ENCODE peak calls at places on chromosomes 16 and 17, in five cellular contexts. V, K, H, F and A are unnamed samples.

GRCh38 chr16:84391151-84391873 is 23.0 kb downstream of the ATP2C2 start:
- DNase-seq in V (no peak), K (no peak), H (no peak), F (no peak), A (no peak)

GRCh38 chr17:59024916-59025315 is 81.8 kb downstream of the TRIM37 start:
- DNase-seq in V (no peak), K (no peak), H (no peak), F (no peak), A (no peak)

GRCh38 chr16:13036600-13036999 is 135.2 kb downstream of the SHISA9 start:
- DNase-seq in V (peak), K (peak), H (peak), F (no peak), A (peak)

GRCh38 chr17:16906670-16907069 is 65.2 kb downstream of the TNFRSF13B start:
- DNase-seq in V (no peak), K (no peak), H (no peak), F (no peak), A (no peak)

GRCh38 chr16:76681296-76681695 is 404.1 kb downstream of the CNTNAP4 start:
- DNase-seq in V (no peak), K (no peak), H (no peak), F (no peak), A (no peak)

GRCh38 chr16:78297066-78297666 is 197.7 kb downstream of the WWOX start:
- DNase-seq in V (no peak), K (peak), H (no peak), F (no peak), A (no peak)

GRCh38 chr16:26717826-26718225 is 348.9 kb upstream of the C16orf82 start:
- DNase-seq in V (no peak), K (no peak), H (no peak), F (no peak), A (peak)

GRCh38 chr16:89357460-89357859 is 132.9 kb downstream of the ANKRD11 start:
- DNase-seq in V (no peak), K (no peak), H (no peak), F (no peak), A (peak)

GRCh38 chr17:9004132-9004960 is 17.0 kb upstream of the NTN1 start:
- DNase-seq in V (no peak), K (no peak), H (no peak), F (no peak), A (peak)

GRCh38 chr17:48241131-48241591 is 133.6 kb downstream of the SNX11 start:
- DNase-seq in V (peak), K (no peak), H (peak), F (peak), A (no peak)

GRCh38 chr17:48529191-48529979 is 1.4 kb downstream of the HOXB1 start:
- DNase-seq in V (no peak), K (no peak), H (no peak), F (no peak), A (no peak)

DNA sequence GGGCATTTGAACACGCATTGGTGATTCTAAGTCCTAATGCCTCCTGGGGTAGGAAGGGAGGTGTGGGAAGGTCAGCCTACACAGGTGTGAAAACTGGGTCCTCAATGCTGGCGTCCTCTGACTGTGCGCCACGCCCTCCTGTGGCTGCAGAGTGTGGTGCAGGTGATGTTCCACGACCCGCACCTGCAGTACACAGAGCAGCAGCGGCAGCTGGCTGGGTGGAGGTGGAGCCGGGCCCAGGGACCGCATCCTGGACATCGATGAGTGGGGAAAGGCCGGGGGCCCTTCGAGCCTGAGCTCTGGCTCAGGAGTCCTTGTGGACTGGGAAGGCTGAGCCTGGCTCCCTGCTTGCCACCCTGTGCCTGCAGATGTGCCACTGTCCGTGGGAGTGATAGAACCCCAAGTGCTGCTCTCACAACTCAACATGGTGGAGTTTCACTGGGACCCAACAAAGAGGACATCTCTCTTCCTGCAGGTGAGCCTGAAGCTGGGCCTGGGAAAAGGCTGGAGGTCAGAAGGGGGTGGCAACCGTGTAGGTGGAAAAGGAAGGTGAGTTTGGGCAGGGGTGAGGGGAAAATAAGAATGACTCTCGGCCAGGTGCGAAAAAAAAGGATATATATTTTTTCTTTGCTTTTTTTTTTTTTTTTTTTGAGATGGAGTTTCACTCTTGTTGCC is 14.0 kb upstream of the STAC2 start:
- DNase-seq in V (peak), K (peak), H (peak), F (no peak), A (peak)
- TF ChIP-seq JUNB in V (no peak), K (no peak), H (no peak), F (no peak), A (no peak)

DNA sequence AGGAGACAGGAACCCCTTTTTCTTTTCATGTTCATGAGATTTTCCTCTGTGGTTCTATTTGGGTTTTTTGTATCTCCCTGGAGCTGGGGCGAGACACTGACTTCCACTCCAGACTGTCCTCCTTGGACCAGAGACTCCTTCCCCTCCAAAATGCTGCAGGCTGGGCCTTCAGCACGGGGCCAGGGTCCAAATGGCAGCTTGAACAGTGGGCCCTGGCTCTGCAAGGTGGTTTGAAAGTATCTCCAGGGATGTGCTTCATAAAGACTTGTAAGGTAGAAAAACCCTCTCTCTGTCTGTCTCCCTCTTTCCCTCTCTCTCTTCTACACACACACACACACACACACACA is 236.1 kb downstream of the ZNF423 start:
- DNase-seq in V (no peak), K (no peak), H (no peak), F (no peak), A (no peak)
- H3K27ac ChIP-seq in V (no peak), K (no peak), H (peak), F (no peak), A (no peak)

GRCh38 chr16:31899505-31899904 is 25.9 kb downstream of the ZNF267 start:
- DNase-seq in V (no peak), K (no peak), H (no peak), F (no peak), A (no peak)

GRCh38 chr16:31893824-31894223 is 20.2 kb downstream of the ZNF267 start:
- DNase-seq in V (no peak), K (no peak), H (no peak), F (no peak), A (no peak)

DNA sequence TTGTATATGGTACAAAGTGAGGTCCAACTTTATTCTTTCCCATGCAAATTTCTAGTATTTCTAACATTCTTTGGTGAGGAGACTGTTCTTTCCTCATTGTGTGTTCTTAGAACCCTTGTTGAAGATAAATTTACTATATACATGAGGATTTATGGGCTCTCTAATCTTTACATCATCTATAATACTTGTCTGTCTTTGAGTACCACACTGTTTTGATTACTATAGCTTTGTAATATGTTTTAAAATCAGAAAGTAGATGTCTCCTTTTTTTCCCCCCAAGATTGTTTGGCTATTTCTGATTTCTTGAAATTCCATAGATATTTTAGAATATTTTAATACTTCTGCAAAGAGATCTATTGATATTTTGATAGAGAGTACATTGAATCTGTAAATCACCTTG is 23.7 kb downstream of the ZNF267 start:
- DNase-seq in V (no peak), K (no peak), H (no peak), F (no peak), A (no peak)
- H3K4me3 ChIP-seq in V (no peak), K (no peak), H (no peak), F (no peak), A (no peak)

DNA sequence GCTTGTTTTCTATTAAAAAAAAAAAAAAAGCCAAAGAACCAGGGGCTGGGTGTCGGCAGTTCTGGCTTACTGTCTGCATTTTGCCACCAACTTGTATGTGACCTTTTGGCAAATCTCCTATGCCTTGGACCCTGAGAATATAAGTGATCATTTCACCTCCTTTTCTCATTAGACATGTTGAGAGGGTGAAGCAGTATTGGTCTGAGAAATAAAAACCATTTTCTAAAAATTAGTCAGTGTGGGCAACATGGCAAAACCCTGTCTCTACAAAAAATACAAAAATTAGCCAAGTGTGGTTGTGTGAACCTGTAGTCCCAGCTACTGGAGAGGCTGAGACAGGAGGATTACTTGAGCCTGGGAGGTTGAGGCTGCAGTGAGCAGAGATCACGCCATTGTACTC is 89.0 kb upstream of the CACNG3 start:
- DNase-seq in V (no peak), K (no peak), H (no peak), F (no peak), A (no peak)
- TF ChIP-seq JUNB in V (no peak), K (no peak), H (no peak), F (no peak), A (no peak)